ENCODE peak calls at places on chromosomes 4 and X, in six cellular contexts. One of them, this sample, is unnamed.

GRCh38 chr4:168604496-168605373 is 107.9 kb downstream of the PALLD start:
- DNase-seq in MV-4-11: no peak
- DNase-seq in T1000: no peak
- DNase-seq in endothelial cell: peak; percentile 13
- DNase-seq in cardiac fibroblast: peak; percentile 93
- DNase-seq in activated T-cell treated with anti-CD3 and anti-CD28 coated beads for 1 hour: no peak
- DNase-seq in this sample: no peak

GRCh38 chrX:2541603-2542002 is 40.8 kb upstream of the DHRSX start:
- DNase-seq in MV-4-11: no peak
- DNase-seq in T1000: no peak
- DNase-seq in endothelial cell: no peak
- DNase-seq in cardiac fibroblast: no peak
- DNase-seq in activated T-cell treated with anti-CD3 and anti-CD28 coated beads for 1 hour: no peak
- DNase-seq in this sample: no peak

GRCh38 chr4:65046496-65047101 is 623.7 kb downstream of the EPHA5 start:
- DNase-seq in MV-4-11: no peak
- DNase-seq in T1000: peak; percentile 14
- DNase-seq in endothelial cell: no peak
- DNase-seq in cardiac fibroblast: no peak
- DNase-seq in activated T-cell treated with anti-CD3 and anti-CD28 coated beads for 1 hour: no peak
- DNase-seq in this sample: no peak

GRCh38 chrX:103817502-103817901 is 14.6 kb downstream of the RAB9B start:
- DNase-seq in MV-4-11: peak; percentile 33
- DNase-seq in T1000: no peak
- DNase-seq in endothelial cell: peak; percentile 27
- DNase-seq in cardiac fibroblast: peak; percentile 51
- DNase-seq in activated T-cell treated with anti-CD3 and anti-CD28 coated beads for 1 hour: no peak
- DNase-seq in this sample: peak; percentile 17

GRCh38 chr4:158538176-158538575 is 16.5 kb downstream of the RXFP1 start:
- DNase-seq in MV-4-11: peak; percentile 51
- DNase-seq in T1000: no peak
- DNase-seq in endothelial cell: no peak
- DNase-seq in cardiac fibroblast: peak; percentile 56
- DNase-seq in activated T-cell treated with anti-CD3 and anti-CD28 coated beads for 1 hour: no peak
- DNase-seq in this sample: no peak

GRCh38 chr4:159508917-159509500 is 406.1 kb downstream of the RAPGEF2 start:
- DNase-seq in MV-4-11: no peak
- DNase-seq in T1000: no peak
- DNase-seq in endothelial cell: no peak
- DNase-seq in cardiac fibroblast: peak; percentile 30
- DNase-seq in activated T-cell treated with anti-CD3 and anti-CD28 coated beads for 1 hour: no peak
- DNase-seq in this sample: no peak

GRCh38 chr4:80909938-80910337 is 120.6 kb upstream of the BMP3 start:
- DNase-seq in MV-4-11: no peak
- DNase-seq in T1000: no peak
- DNase-seq in endothelial cell: no peak
- DNase-seq in cardiac fibroblast: no peak
- DNase-seq in activated T-cell treated with anti-CD3 and anti-CD28 coated beads for 1 hour: no peak
- DNase-seq in this sample: no peak

GRCh38 chr4:62119195-62119594 is 919.1 kb downstream of the ADGRL3 start:
- DNase-seq in MV-4-11: no peak
- DNase-seq in T1000: no peak
- DNase-seq in endothelial cell: no peak
- DNase-seq in cardiac fibroblast: no peak
- DNase-seq in activated T-cell treated with anti-CD3 and anti-CD28 coated beads for 1 hour: no peak
- DNase-seq in this sample: no peak